ENCODE peak calls at places on chromosomes 16 and 17, in five cellular contexts. J, M, L, A and D are unnamed samples.

GRCh38 chr17:8868529-8868951 is 1.1 kb upstream of the PIK3R6 start:
- DNase-seq in J (no peak), M (no peak), L (no peak), A (no peak), D (no peak)

GRCh38 chr16:83145297-83145696 is 518.5 kb downstream of the CDH13 start:
- DNase-seq in J (no peak), M (no peak), L (no peak), A (no peak), D (no peak)

GRCh38 chr17:18039535-18040286 is 503 bp downstream of the GID4 start:
- DNase-seq in J (peak; percentile 30), M (no peak), L (peak; percentile 75), A (peak; percentile 25), D (no peak)

GRCh38 chr17:4945176-4945943 is 3.0 kb downstream of the PFN1 start:
- DNase-seq in J (peak; percentile 49), M (peak; percentile 79), L (peak; percentile 87), A (peak; percentile 88), D (peak; percentile 91)

GRCh38 chr17:51668155-51668962 is 408.0 kb downstream of the UTP18 start:
- DNase-seq in J (no peak), M (no peak), L (no peak), A (no peak), D (no peak)

GRCh38 chr17:19015428-19015827 is 10.9 kb upstream of the FAM83G start:
- DNase-seq in J (no peak), M (no peak), L (peak; percentile 63), A (no peak), D (peak; percentile 49)

GRCh38 chr16:57479043-57479421 is 7.3 kb downstream of the DOK4 start:
- DNase-seq in J (no peak), M (no peak), L (no peak), A (no peak), D (peak; percentile 78)

GRCh38 chr16:49717693-49718092 is 138.2 kb downstream of the ZNF423 start:
- DNase-seq in J (no peak), M (no peak), L (no peak), A (no peak), D (no peak)

GRCh38 chr17:694239-694638 is 20.4 kb downstream of the VPS53 start:
- DNase-seq in J (no peak), M (no peak), L (no peak), A (no peak), D (no peak)

GRCh38 chr17:27669136-27669535 is 38.1 kb downstream of the LGALS9 start:
- DNase-seq in J (no peak), M (no peak), L (peak; percentile 33), A (no peak), D (no peak)

GRCh38 chr17:61833536-61834203 is 29.7 kb downstream of the BRIP1 start:
- DNase-seq in J (no peak), M (no peak), L (no peak), A (no peak), D (no peak)

GRCh38 chr16:88884569-88885271 is 18.3 kb upstream of the PABPN1L start:
- DNase-seq in J (no peak), M (no peak), L (no peak), A (no peak), D (no peak)

GRCh38 chr17:65268832-65269231 is 131.7 kb downstream of the RGS9 start:
- DNase-seq in J (no peak), M (no peak), L (no peak), A (no peak), D (no peak)

GRCh38 chr17:2862197-2862596 is 66.0 kb downstream of the RAP1GAP2 start:
- DNase-seq in J (no peak), M (no peak), L (no peak), A (no peak), D (no peak)

GRCh38 chr17:68705331-68706166 is 104.4 kb upstream of the FAM20A start:
- DNase-seq in J (no peak), M (no peak), L (no peak), A (no peak), D (no peak)

GRCh38 chr17:2107506-2107905 is 52.6 kb downstream of the HIC1 start:
- DNase-seq in J (no peak), M (no peak), L (no peak), A (no peak), D (no peak)

GRCh38 chr17:7849185-7850117 is 5.4 kb upstream of the TMEM88 start:
- DNase-seq in J (no peak), M (peak; percentile 20), L (peak; percentile 74), A (no peak), D (peak; percentile 81)

GRCh38 chr17:14790518-14790917 is 474.6 kb downstream of the PMP22 start:
- DNase-seq in J (no peak), M (no peak), L (no peak), A (no peak), D (no peak)

GRCh38 chr17:51813784-51814174 is 344.7 kb downstream of the CA10 start:
- DNase-seq in J (no peak), M (no peak), L (no peak), A (no peak), D (no peak)

GRCh38 chr17:9465216-9465921 is 110.3 kb downstream of the STX8 start:
- DNase-seq in J (no peak), M (no peak), L (no peak), A (no peak), D (no peak)

GRCh38 chr17:4358154-4358553 is 8.3 kb downstream of the UBE2G1 start:
- DNase-seq in J (no peak), M (no peak), L (no peak), A (no peak), D (no peak)

GRCh38 chr16:77450790-77451487 is 16.1 kb upstream of the ADAMTS18 start:
- DNase-seq in J (no peak), M (no peak), L (no peak), A (no peak), D (no peak)

GRCh38 chr17:70859829-70860228 is 690.5 kb downstream of the KCNJ2 start:
- DNase-seq in J (no peak), M (no peak), L (no peak), A (no peak), D (no peak)

GRCh38 chr17:77834170-77835115 is 124.1 kb upstream of the TNRC6C start:
- DNase-seq in J (peak; percentile 68), M (peak; percentile 72), L (peak; percentile 86), A (no peak), D (peak; percentile 82)

GRCh38 chr17:68029512-68030215 is 5.9 kb upstream of the KPNA2 start:
- DNase-seq in J (no peak), M (no peak), L (no peak), A (no peak), D (no peak)

GRCh38 chr17:39365252-39365651 is 36.2 kb downstream of the FBXL20 start:
- DNase-seq in J (no peak), M (no peak), L (no peak), A (no peak), D (no peak)

GRCh38 chr17:17395885-17396284 is 80.9 kb upstream of the MED9 start:
- DNase-seq in J (no peak), M (no peak), L (no peak), A (no peak), D (peak; percentile 51)

GRCh38 chr17:27620721-27621120 is 10.3 kb upstream of the LGALS9 start:
- DNase-seq in J (no peak), M (no peak), L (no peak), A (no peak), D (peak; percentile 14)

GRCh38 chr16:20806168-20807050 is at the start of the genes ERI2 and REXO5:
- DNase-seq in J (peak; percentile 90), M (peak; percentile 88), L (peak; percentile 95), A (peak; percentile 96), D (peak; percentile 91)

GRCh38 chr16:20803561-20804214 is 2.6 kb downstream of the ERI2 start:
- DNase-seq in J (no peak), M (no peak), L (no peak), A (no peak), D (no peak)

GRCh38 chr16:20803192-20803560 is 3.1 kb downstream of the ERI2 start:
- DNase-seq in J (no peak), M (no peak), L (no peak), A (no peak), D (no peak)

GRCh38 chr16:20811889-20812439 is 5.6 kb downstream of the REXO5 start:
- DNase-seq in J (no peak), M (no peak), L (no peak), A (no peak), D (no peak)

GRCh38 chr16:20807822-20808207 is 1.5 kb downstream of the REXO5 start:
- DNase-seq in J (no peak), M (no peak), L (no peak), A (no peak), D (no peak)
- H3K4me3 ChIP-seq in J (no peak overlapping the region), M (no peak overlapping the region), L (no peak overlapping the region), A (no peak overlapping the region), D (no peak overlapping the region)

DNA sequence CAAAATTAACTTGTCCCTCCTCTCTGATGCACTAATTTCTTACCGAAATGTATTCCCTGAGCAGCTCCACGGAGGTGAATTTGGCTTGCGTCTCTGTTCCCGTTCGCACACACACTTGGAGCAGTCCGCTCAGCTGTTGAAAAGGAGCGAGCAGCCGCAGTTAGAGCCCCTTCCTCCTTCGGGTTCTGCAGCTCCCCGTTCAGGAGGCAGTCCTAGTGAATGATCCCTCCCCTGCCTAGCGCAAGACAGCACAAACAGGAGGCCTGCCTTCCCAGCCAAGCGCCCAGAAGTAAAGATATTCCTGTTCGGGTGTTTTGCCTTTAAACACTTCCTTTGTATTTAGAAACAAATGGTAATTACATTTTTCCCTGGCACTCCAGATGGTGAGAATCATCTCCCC is 64.7 kb downstream of the ABCC12 start:
- DNase-seq in J (no peak), M (no peak), L (no peak), A (no peak), D (no peak)
- H3K4me1 ChIP-seq in J (no peaks in the 10 kb centered on the region), M (no peaks in the 10 kb centered on the region), L (no peaks in the 10 kb centered on the region), A (no peaks in the 10 kb centered on the region), D (no peaks in the 10 kb centered on the region)

GRCh38 chr16:67860589-67861398 is 12.1 kb upstream of the EDC4 start:
- DNase-seq in J (no peak), M (no peak), L (no peak), A (no peak), D (no peak)

GRCh38 chr16:67858448-67858993 is 11.0 kb upstream of the CENPT start:
- DNase-seq in J (no peak), M (no peak), L (no peak), A (no peak), D (no peak)

GRCh38 chr16:67862623-67863583 is 9.9 kb upstream of the EDC4 start:
- DNase-seq in J (peak; percentile 76), M (peak; percentile 61), L (peak; percentile 82), A (no peak), D (no peak)

GRCh38 chr16:67864594-67864993 is 8.3 kb upstream of the EDC4 start:
- DNase-seq in J (no peak), M (no peak), L (no peak), A (no peak), D (no peak)

GRCh38 chr16:67861877-67862276 is 11.0 kb upstream of the EDC4 start:
- DNase-seq in J (no peak), M (no peak), L (no peak), A (no peak), D (no peak)
- H3K4me3 ChIP-seq in J (no peak overlapping the region), M (no peak overlapping the region), L (no peak overlapping the region), A (no peak overlapping the region), D (no peak overlapping the region)

DNA sequence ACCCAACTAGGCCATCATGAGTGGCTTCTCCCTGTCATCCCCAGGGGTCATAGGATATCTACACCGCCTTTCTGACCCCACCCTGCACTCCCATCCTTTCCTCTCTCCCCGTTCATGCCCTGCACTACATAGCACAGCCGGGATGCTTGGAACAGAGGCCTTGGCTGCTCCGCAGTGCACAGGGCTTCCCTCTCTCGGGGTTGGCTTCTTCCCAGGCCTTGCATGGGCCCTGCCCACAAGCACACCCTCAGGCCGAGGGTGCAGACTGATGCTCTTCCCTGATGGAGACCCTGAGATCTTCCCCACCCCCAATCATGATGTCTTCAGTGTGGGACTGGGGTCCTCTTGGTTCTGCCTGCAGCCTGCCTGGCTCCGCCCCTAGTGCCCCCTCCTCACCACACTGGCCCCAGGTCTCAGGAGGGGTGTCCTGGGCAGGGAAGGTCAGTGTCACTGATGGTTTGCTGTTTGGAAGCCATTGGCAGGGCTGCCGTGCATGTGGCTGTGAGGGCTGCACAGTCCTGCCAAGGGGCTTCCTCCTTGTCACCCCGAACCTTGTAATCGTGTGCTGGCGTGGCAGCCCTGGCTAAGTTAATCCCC is 14.3 kb upstream of the NAGLU start:
- DNase-seq in J (no peak), M (peak; percentile 62), L (peak; percentile 78), A (no peak), D (peak; percentile 67)
- H3K4me1 ChIP-seq in J (peaks cover 84% of the 10 kb centered on the region), M (peaks cover 60% of the 10 kb centered on the region), L (peaks cover 51% of the 10 kb centered on the region), A (peaks cover 39% of the 10 kb centered on the region), D (peaks cover 93% of the 10 kb centered on the region)